ENCODE peak calls at places on chromosomes 11 and 22, in five cellular contexts. I is body of pancreas, P is testis, A is prostate gland, N is IMR-90. K is an unnamed sample.

GRCh38 chr11:12269104-12269441 is 108.3 kb upstream of the PARVA start:
- DNase-seq in I (peak), A (peak), P (no peak), N (peak), K (no peak)

GRCh38 chr11:110982214-110982613 is 263.3 kb upstream of the POU2AF2 start:
- DNase-seq in A (no peak), N (no peak), I (no peak), P (no peak), K (no peak)

GRCh38 chr22:44037519-44038370 is 13.6 kb downstream of the PARVB start:
- DNase-seq in I (no peak), N (peak), P (peak), A (no peak), K (peak)

GRCh38 chr11:44967930-44968496 is 17.3 kb upstream of the TP53I11 start:
- DNase-seq in N (no peak), P (no peak), A (no peak), I (no peak), K (no peak)

GRCh38 chr22:26768986-26769385 is 111.6 kb downstream of the MIAT start:
- DNase-seq in P (no peak), N (no peak), A (no peak), I (no peak), K (no peak)

GRCh38 chr11:15326535-15326934 is 211.8 kb downstream of the INSC start:
- DNase-seq in I (no peak), N (no peak), P (no peak), A (no peak), K (no peak)

GRCh38 chr11:47314992-47315391 is 37.5 kb downstream of the MYBPC3 start:
- DNase-seq in I (no peak), A (no peak), N (peak), P (peak), K (no peak)

GRCh38 chr22:27989758-27990450 is 70.8 kb upstream of the PITPNB start:
- DNase-seq in A (no peak), P (peak), N (no peak), I (peak), K (no peak)

GRCh38 chr11:12087075-12087775 is 23.2 kb upstream of the MICAL2 start:
- DNase-seq in A (no peak), P (no peak), N (peak), I (no peak), K (no peak)

GRCh38 chr22:45179276-45180049 is 15.7 kb downstream of the NUP50 start:
- DNase-seq in P (no peak), N (no peak), A (no peak), I (no peak), K (no peak)
- TF ChIP-seq POLR2A in P (no peak), N (no peak), A (no peak), I (no peak), K (no peak)

DNA sequence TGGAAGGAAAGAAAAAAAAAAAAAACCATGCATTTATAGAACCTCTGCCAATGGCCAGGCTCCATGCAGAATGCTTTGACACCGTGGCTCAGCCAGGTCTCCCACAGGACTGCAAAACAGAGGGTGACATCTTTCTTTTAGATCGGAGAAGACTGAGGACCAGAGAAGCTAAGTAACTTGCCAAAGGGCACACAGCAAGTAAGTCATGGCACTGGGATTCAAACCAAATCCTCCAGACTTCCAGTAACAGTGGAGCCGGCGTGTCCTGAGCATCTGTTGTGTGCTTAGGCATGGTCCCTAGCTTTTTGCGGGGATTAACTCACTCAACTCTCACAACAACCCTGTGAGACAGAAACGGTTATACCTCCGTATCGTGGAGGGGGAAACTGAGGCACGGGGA is 20.7 kb downstream of the MGAT3 start:
- DNase-seq in A (no peak), P (no peak), N (no peak), I (no peak), K (no peak)
- H3K27ac ChIP-seq in A (no peak), P (no peak), N (no peak), I (no peak), K (no peak)

DNA sequence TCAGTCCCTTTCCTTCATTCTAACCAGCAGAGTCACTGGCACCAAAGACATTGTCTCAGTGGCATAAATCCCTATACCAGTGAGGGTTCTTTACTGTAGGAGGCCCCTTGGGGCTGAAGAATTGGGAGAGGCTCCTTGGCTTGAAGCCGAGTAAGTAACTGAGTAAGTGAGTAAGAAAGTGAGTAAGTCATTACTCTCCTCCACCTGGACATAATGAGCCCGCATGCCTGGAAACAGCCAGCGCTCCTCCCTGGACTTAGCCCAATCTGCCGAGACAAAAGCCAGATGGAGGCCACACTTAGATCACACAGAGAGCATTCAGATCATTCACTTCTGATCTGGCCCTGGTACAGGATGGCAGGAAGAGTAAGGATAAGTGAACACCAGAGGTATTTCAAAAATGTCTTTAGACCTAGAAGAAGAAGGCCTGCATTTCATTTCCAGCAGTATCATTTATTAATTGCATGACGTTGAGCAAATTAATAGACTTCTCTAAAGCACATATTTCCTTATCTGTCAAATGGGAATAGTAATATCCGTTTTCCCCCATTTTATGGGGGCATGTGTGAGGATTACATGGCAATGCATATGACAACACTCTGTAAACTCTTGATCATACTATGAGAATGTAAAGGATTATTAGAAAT is 8.2 kb upstream of the MICAL3 start:
- DNase-seq in I (no peak), P (no peak), N (peak), A (no peak), K (no peak)
- H3K4me3 ChIP-seq in I (no peak), P (no peak), N (no peak), A (no peak), K (no peak)

GRCh38 chr22:38974170-38974825 is 7.8 kb upstream of the APOBEC3B start:
- DNase-seq in A (no peak), N (no peak), I (no peak), P (no peak), K (no peak)

GRCh38 chr22:38970548-38970947 is 11.6 kb upstream of the APOBEC3B start:
- DNase-seq in P (no peak), I (no peak), N (no peak), A (no peak), K (no peak)

GRCh38 chr22:38968801-38969200 is 11.4 kb downstream of the APOBEC3A start:
- DNase-seq in N (no peak), P (no peak), A (no peak), I (no peak), K (no peak)

GRCh38 chr22:38973289-38974169 is 8.6 kb upstream of the APOBEC3B start:
- DNase-seq in N (peak), P (peak), I (no peak), A (peak), K (no peak)

DNA sequence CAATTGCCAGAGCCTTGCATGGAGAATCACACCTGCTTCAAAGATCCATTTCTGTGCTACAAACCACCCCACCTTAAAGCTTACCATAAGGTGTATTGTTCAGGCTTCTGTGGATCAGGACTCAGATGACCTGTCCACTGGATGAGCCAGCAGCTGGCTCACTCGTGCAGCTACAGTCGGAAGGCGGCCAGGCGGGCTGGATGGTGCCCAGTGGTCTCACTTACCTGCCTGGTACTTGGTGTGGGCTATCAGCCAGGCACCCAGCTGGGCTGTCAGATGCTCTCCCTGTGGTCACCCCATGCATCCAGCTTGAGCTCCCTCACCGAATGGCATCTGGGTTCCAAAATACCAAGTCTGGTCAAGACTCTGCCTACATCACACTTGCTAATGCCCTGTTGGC is 10.9 kb upstream of the APOBEC3B start:
- DNase-seq in P (no peak), N (no peak), I (no peak), A (no peak), K (no peak)
- TF ChIP-seq POLR2A in P (no peak), N (no peak), I (no peak), A (no peak), K (no peak)

GRCh38 chr11:9941991-9942390 is 278.1 kb downstream of the SWAP70 start:
- DNase-seq in A (no peak), P (no peak), I (no peak), N (no peak), K (no peak)

GRCh38 chr11:9947231-9947864 is 283.5 kb downstream of the SWAP70 start:
- DNase-seq in N (no peak), A (no peak), P (no peak), I (no peak), K (no peak)

DNA sequence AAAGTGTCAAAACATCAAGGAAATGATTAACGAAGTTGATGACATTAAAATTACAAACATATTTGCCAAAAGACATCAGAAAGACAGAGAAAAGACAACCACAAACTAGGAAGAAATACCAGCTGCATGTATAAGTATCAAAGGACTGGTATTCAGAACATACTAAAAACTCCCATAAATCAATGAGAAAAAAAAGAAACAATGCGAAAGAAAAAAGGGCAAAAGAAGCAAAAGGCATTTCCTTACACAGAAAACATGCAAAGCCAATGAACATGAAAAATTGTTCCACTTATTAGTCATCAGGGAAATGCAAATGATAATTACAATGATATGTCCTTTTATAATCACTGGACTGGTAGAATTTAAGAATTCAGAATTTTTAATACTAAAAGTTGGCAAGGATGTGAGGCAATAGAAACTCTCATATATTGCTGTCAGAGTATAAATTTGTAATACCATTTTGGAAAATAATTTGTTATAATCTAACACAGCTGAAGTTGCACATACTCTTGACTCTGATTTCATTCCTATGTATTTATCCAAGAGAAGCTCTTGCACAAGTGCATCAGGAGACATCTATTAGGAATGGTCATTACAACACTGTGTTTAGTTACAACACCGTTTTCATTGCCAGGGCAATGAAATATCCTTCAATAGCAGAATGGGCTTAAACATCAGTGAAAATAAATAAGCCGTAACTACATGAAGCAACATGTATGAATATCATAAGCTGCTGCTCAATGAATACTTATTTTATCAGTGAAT is 279.7 kb downstream of the SWAP70 start:
- DNase-seq in I (no peak), P (no peak), N (peak), A (no peak), K (no peak)
- H3K27ac ChIP-seq in I (no peak), P (no peak), N (peak), A (no peak), K (peak)

DNA sequence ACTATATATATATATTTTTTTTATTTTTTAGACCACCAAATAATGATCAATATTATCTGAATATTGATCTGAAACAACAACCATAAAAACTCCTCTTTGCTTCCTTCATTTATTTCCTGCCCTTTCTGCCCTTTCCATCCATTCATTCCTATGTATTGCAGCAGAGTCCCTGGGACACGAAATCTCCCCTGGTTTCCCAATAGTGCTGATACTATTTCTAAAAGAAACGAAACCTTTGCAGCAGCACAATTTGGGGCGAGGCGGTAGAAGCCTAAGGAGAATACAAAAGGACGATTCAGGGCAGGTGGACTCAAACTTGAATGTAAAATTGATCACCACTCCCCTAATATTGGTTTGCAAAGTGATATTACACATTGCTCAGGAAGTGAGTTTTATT is 16.9 kb upstream of the AMOTL1 start:
- DNase-seq in N (no peak), I (no peak), A (no peak), P (no peak), K (peak)
- H3K4me3 ChIP-seq in N (no peak), I (no peak), A (no peak), P (no peak), K (no peak)

DNA sequence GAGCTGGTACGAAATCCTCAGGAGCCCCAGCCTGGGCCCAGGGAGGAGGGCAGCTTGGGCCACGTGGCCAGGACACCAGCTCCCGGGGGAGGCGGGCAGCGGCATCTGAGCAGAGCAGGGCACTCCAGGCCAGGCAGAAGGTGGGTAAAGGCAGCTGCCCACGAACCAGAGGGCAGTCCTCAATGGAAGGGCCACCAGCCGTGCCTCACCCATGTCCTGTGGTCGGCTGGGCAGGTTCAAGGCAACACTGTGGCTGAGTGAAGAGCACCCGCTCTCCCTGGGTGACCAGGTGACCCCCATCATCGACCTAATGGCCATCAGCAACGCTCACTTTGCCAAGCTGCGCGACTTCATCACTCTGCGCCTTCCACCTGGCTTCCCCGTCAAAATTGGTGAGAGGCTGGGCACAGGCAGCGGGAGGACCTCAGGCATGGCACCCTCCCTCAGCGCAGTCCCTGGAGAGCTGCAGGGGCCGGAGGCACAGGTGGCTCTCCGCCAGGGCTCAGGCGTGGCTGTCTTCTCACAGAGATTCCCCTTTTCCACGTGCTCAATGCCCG is 2.5 kb upstream of the SSH3 start:
- DNase-seq in N (no peak), A (no peak), I (no peak), P (no peak), K (no peak)
- TF ChIP-seq POLR2A in N (no peak), A (no peak), I (no peak), P (no peak), K (no peak)

K was measured in gastrocnemius medialis.